ENCODE peak calls at places on chromosomes 11 and 22, in five cellular contexts. V, R, B, A and M are unnamed samples.

GRCh38 chr11:28833670-28834069 is 725.5 kb downstream of the METTL15 start:
- DNase-seq in V (peak; percentile 99), R (no peak), B (no peak), A (no peak), M (no peak)

GRCh38 chr11:67280791-67281551 is 8.1 kb upstream of the ANKRD13D start:
- DNase-seq in V (no peak), R (no peak), B (peak; percentile 74), A (no peak), M (peak; percentile 63)

GRCh38 chr22:33792837-33793236 is 127.4 kb downstream of the LARGE1 start:
- DNase-seq in V (no peak), R (no peak), B (no peak), A (no peak), M (peak; percentile 71)

GRCh38 chr11:45384016-45384415 is 97.9 kb upstream of the SYT13 start:
- DNase-seq in V (no peak), R (no peak), B (no peak), A (no peak), M (no peak)

GRCh38 chr22:45105281-45105700 is 58.4 kb upstream of the NUP50 start:
- DNase-seq in V (peak; percentile 97), R (no peak), B (no peak), A (no peak), M (no peak)

GRCh38 chr11:2089536-2090165 is 49.5 kb downstream of the IGF2 start:
- DNase-seq in V (peak; percentile 11), R (peak; percentile 47), B (no peak), A (peak; percentile 7), M (peak; percentile 49)

GRCh38 chr11:62882811-62883496 is 2.3 kb downstream of the SLC3A2 start:
- DNase-seq in V (no peak), R (no peak), B (no peak), A (no peak), M (no peak)

GRCh38 chr22:23402275-23403151 is 177.6 kb downstream of the IGLL1 start:
- DNase-seq in V (peak; percentile 19), R (peak; percentile 93), B (peak; percentile 90), A (peak; percentile 78), M (peak; percentile 67)

GRCh38 chr11:86003654-86004053 is 65.2 kb downstream of the PICALM start:
- DNase-seq in V (no peak), R (no peak), B (no peak), A (no peak), M (no peak)

GRCh38 chr11:59187587-59187986 is 15.7 kb downstream of the DTX4 start:
- DNase-seq in V (peak; percentile 54), R (no peak), B (peak; percentile 91), A (no peak), M (peak; percentile 94)

GRCh38 chr22:43893266-43893665 is 1.5 kb upstream of the PNPLA5 start:
- DNase-seq in V (no peak), R (no peak), B (peak; percentile 43), A (no peak), M (no peak)

GRCh38 chr22:43889366-43890253 is 2.2 kb downstream of the PNPLA5 start:
- DNase-seq in V (peak; percentile 46), R (peak; percentile 40), B (peak; percentile 57), A (no peak), M (peak; percentile 39)

GRCh38 chr22:43890901-43891331 is 897 bp downstream of the PNPLA5 start:
- DNase-seq in V (peak; percentile 33), R (no peak), B (peak; percentile 64), A (no peak), M (peak; percentile 55)

GRCh38 chr22:43892183-43892894 is 526 bp upstream of the PNPLA5 start:
- DNase-seq in V (no peak), R (no peak), B (peak; percentile 2), A (no peak), M (no peak)

GRCh38 chr22:43891360-43892182 is at the start of gene PNPLA5:
- DNase-seq in V (peak; percentile 38), R (peak; percentile 66), B (peak; percentile 65), A (no peak), M (no peak)
- H3K4me3 ChIP-seq in V (peak within 1 kb of the TSS; percentile 24), R (peak within 1 kb of the TSS; percentile 46), B (no peak within 1 kb of the TSS), A (no peak within 1 kb of the TSS), M (peak within 1 kb of the TSS; percentile 8)

GRCh38 chr11:69650081-69650831 is 9.3 kb downstream of the CCND1 start:
- DNase-seq in V (no peak), R (no peak), B (peak; percentile 62), A (no peak), M (peak; percentile 61)
- H3K4me1 ChIP-seq in V (peaks cover 10% of the 10 kb centered on the region), R (peaks cover 10% of the 10 kb centered on the region), B (no peaks in the 10 kb centered on the region), A (peaks cover 25% of the 10 kb centered on the region), M (peaks cover 5% of the 10 kb centered on the region)

DNA sequence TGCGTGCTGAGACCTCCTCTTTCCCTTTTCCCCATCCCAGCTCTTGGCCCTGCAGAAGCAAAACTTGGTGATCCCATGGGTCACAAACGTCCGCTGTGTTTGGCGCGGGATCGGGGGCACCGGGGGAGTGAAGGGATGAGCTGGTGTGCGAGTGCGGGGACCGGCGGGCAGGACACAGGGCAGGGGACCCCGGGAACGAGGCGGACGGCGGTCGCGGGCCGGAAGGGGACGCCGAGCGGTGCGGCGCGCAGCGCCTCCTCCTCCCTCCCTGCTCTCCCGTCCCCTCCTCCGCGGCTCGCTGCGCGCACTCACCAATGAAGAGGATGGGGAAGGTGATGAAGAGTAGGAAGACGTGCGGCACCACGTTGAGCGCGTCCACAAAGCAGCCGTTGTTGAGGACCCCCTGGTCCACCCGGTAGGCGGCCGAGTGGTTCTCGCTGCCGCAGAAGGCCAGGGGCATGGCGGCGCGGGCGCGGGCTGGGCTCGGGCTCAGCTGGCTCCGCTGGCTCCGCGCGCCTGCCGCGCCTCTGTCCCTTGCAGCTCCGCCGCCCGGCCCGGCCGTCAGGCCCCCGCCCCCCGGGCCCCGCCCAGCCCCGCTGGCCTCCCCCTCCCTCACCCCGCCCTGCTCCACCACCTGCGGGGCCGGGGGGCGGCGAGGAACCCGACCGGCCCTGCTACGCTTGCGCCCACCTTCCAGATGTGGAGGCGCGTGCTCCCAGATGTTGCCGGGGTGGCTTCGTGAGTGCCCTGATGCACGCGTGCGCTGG is at the start of gene ABCC8:
- DNase-seq in V (no peak), R (peak; percentile 77), B (no peak), A (no peak), M (no peak)
- H3K4me3 ChIP-seq in V (no peak within 1 kb of the TSS), R (peak within 1 kb of the TSS; percentile 91), B (peak within 1 kb of the TSS; percentile 40), A (no peak within 1 kb of the TSS), M (peak within 1 kb of the TSS; percentile 32)

GRCh38 chr11:76888989-76889388 is 28.3 kb downstream of the ACER3 start:
- DNase-seq in V (peak; percentile 68), R (no peak), B (no peak), A (no peak), M (no peak)
- H3K4me1 ChIP-seq in V (no peaks in the 10 kb centered on the region), R (peaks cover 19% of the 10 kb centered on the region), B (no peaks in the 10 kb centered on the region), A (peaks cover 3% of the 10 kb centered on the region), M (no peaks in the 10 kb centered on the region)

GRCh38 chr22:28773461-28773867 is 969 bp downstream of the CCDC117 start:
- DNase-seq in V (peak; percentile 69), R (no peak), B (no peak), A (no peak), M (no peak)
- H3K4me3 ChIP-seq in V (peak overlapping the region; percentile 61), R (peak overlapping the region; percentile 74), B (peak overlapping the region; percentile 70), A (peak overlapping the region; percentile 61), M (peak overlapping the region; percentile 96)